ENCODE peak calls at places on chromosomes 2 and 18, in six cellular contexts. A, I, D, Y, W and C are unnamed samples.

GRCh38 chr18:58606236-58606635 is 22.7 kb downstream of the ALPK2 start:
- DNase-seq in A (no peak), I (no peak), D (no peak), Y (no peak), W (no peak), C (no peak)

GRCh38 chr18:48356151-48356745 is 52.9 kb downstream of the ZBTB7C start:
- DNase-seq in A (no peak), I (no peak), D (no peak), Y (no peak), W (no peak), C (no peak)

GRCh38 chr2:155747531-155747930 is 585.0 kb downstream of the NR4A2 start:
- DNase-seq in A (no peak), I (no peak), D (no peak), Y (no peak), W (no peak), C (no peak)

GRCh38 chr2:4012197-4012596 is 308.8 kb downstream of the DCDC2C start:
- DNase-seq in A (no peak), I (no peak), D (no peak), Y (no peak), W (no peak), C (no peak)

GRCh38 chr2:109497911-109498870 is 115.6 kb downstream of the SEPTIN10 start:
- DNase-seq in A (no peak), I (no peak), D (no peak), Y (no peak), W (no peak), C (no peak)

GRCh38 chr2:15173506-15173905 is 387.6 kb downstream of the NBAS start:
- DNase-seq in A (no peak), I (no peak), D (no peak), Y (no peak), W (no peak), C (no peak)

GRCh38 chr2:110802213-110802932 is 70.0 kb downstream of the ACOXL start:
- DNase-seq in A (no peak), I (no peak), D (no peak), Y (no peak), W (no peak), C (no peak)

GRCh38 chr2:26883971-26884370 is 36.0 kb downstream of the DPYSL5 start:
- DNase-seq in A (no peak), I (no peak), D (no peak), Y (no peak), W (no peak), C (no peak)

GRCh38 chr2:119367472-119368099 is 809 bp downstream of the DBI start:
- DNase-seq in A (no peak), I (peak; percentile 67), D (no peak), Y (peak; percentile 83), W (peak; percentile 37), C (no peak)

GRCh38 chr2:45993476-45993991 is 303.7 kb upstream of the EPAS1 start:
- DNase-seq in A (peak; percentile 66), I (peak; percentile 75), D (peak; percentile 64), Y (peak; percentile 90), W (peak; percentile 86), C (peak; percentile 73)

GRCh38 chr18:14179306-14179705 is 47.1 kb upstream of the ZNF519 start:
- DNase-seq in A (no peak), I (no peak), D (no peak), Y (no peak), W (no peak), C (no peak)

GRCh38 chr2:66495788-66496640 is 61.1 kb downstream of the MEIS1 start:
- DNase-seq in A (peak; percentile 85), I (peak; percentile 70), D (no peak), Y (peak; percentile 38), W (peak; percentile 84), C (peak; percentile 56)
- TF ChIP-seq CTCF in A (peak; percentile 17), I (no peak), D (no peak), Y (no peak), W (peak; percentile 48), C (no peak)

DNA sequence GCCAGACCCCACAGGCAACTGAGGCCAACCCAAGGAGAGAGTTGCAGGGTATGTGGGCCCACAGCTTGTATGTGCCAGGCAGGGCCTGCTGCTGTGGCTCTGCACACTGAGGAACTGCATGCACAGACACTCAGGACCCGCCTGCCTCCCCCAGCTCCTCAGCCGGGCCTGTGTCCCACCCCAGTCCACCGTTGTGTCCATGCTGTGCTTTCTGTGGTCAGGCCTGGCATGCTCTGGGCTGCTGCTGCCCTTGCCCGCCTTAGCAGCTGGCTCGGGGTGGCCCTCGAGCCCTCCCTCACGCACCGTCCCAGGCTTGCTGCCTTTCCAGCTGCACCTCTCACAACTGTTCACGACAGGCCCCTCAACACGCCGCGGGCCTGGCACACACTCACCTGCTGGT is 4.1 kb downstream of the GYPC start:
- DNase-seq in A (no peak), I (no peak), D (no peak), Y (no peak), W (no peak), C (no peak)
- H3K4me1 ChIP-seq in A (peaks cover 35% of the 10 kb centered on the region), I (peaks cover 33% of the 10 kb centered on the region), D (peaks cover 22% of the 10 kb centered on the region), Y (peaks cover 30% of the 10 kb centered on the region), W (no peaks in the 10 kb centered on the region), C (peaks cover 25% of the 10 kb centered on the region)

GRCh38 chr18:40531061-40531460 is 1424.0 kb upstream of the PIK3C3 start:
- DNase-seq in A (no peak), I (no peak), D (no peak), Y (no peak), W (no peak), C (peak; percentile 49)

GRCh38 chr18:40524881-40525280 is 1430.2 kb upstream of the PIK3C3 start:
- DNase-seq in A (no peak), I (no peak), D (no peak), Y (no peak), W (no peak), C (no peak)

GRCh38 chr18:40534748-40535147 is 1420.3 kb upstream of the PIK3C3 start:
- DNase-seq in A (no peak), I (no peak), D (no peak), Y (no peak), W (peak; percentile 53), C (no peak)

DNA sequence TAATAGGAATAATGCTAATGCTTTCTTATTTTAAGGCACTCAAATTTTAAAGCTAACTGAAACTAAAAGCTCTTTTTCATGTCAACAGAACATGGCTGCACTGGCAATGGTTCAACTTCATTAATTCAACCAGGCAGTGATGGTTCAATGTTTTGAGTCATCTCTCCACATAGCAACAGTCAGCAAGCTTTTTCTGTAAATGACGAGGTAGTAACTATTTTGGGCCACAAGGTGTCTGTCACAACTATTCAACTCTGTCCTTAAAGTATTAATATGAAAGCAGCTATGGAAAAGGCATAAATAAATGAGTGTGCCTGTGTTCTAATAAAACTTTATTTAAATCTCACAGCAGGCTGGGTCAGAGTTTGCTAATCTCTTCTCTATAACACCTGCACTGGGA is 1425.6 kb upstream of the PIK3C3 start:
- DNase-seq in A (peak; percentile 16), I (no peak), D (no peak), Y (no peak), W (peak; percentile 43), C (peak; percentile 4)
- TF ChIP-seq CTCF in A (peak; percentile 9), I (no peak), D (no peak), Y (peak; percentile 44), W (peak; percentile 37), C (no peak)

DNA sequence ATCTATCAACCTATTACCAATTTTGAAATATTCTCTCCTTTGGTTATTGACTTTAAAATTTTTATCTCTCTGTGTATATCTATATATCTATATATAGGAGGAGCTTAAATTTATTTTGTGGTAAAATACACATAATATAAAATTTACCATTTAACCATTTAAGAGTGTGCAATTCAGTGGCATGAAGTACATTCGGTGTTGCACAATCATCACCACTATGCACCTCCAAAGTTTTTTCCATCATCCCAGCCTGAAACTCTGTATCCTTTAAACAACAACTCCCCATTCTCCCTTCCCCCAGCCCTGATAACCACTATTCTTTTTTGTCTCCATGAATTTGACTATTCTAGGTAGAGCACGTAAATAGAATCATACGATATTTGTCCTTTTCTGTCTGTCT is 49.1 kb downstream of the CDKL4 start:
- DNase-seq in A (no peak), I (no peak), D (no peak), Y (no peak), W (no peak), C (no peak)
- H3K4me1 ChIP-seq in A (no peaks in the 10 kb centered on the region), I (peaks cover 7% of the 10 kb centered on the region), D (no peaks in the 10 kb centered on the region), Y (no peaks in the 10 kb centered on the region), W (no peaks in the 10 kb centered on the region), C (no peaks in the 10 kb centered on the region)

GRCh38 chr2:54176577-54176976 is 61.2 kb downstream of the ACYP2 start:
- DNase-seq in A (peak; percentile 14), I (no peak), D (peak; percentile 13), Y (no peak), W (peak; percentile 43), C (peak; percentile 50)
- TF ChIP-seq CTCF in A (peak; percentile 44), I (no peak), D (peak; percentile 42), Y (peak; percentile 12), W (peak; percentile 52), C (peak; percentile 42)

DNA sequence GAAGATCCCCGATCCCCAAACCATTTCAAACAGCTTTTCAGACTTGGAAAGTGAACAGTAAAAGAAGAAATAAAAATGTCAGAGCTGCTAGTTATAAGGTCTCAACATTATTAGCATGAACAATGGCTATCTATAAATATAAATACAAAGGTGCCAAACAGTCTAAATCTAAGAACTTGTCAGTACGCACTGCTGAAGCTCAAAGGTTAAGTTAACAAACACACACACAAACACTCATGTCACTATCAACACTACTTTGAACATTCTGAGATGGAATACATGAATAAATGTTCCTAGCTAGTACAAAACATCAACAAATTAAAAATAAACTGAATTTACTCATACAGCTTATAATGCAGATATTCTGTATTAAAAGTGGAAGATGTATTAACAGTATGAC is 108.7 kb downstream of the CDH2 start:
- DNase-seq in A (no peak), I (no peak), D (no peak), Y (no peak), W (no peak), C (no peak)
- H3K4me1 ChIP-seq in A (peaks cover 34% of the 10 kb centered on the region), I (no peaks in the 10 kb centered on the region), D (no peaks in the 10 kb centered on the region), Y (peaks cover 52% of the 10 kb centered on the region), W (peaks cover 5% of the 10 kb centered on the region), C (peaks cover 6% of the 10 kb centered on the region)